ENCODE peak calls at places on chromosomes 11 and 22, in four cellular contexts. R, L, I and J are unnamed samples.
A peak's percentile ranks its signal among the peaks of the same experiment; 100 is the strongest.

GRCh38 chr22:31144223-31144622 is 3.9 kb upstream of the PLA2G3 start:
- DNase-seq in R (peak; percentile 12), L (no peak), I (no peak), J (no peak)

GRCh38 chr11:8267831-8268529 is 4.3 kb upstream of the LMO1 start:
- DNase-seq in R (no peak), L (no peak), I (peak; percentile 41), J (no peak)

GRCh38 chr11:77189588-77190210 is 61.7 kb downstream of the MYO7A start:
- DNase-seq in R (no peak), L (no peak), I (no peak), J (no peak)

GRCh38 chr11:113419426-113420003 is 31.9 kb downstream of the ANKK1 start:
- DNase-seq in R (no peak), L (no peak), I (no peak), J (no peak)

GRCh38 chr22:19106886-19107729 is 15.1 kb downstream of the DGCR2 start:
- DNase-seq in R (no peak), L (no peak), I (no peak), J (no peak)

GRCh38 chr11:69958308-69958707 is 119.8 kb upstream of the ANO1 start:
- DNase-seq in R (peak; percentile 82), L (no peak), I (no peak), J (no peak)

GRCh38 chr11:75031224-75031753 is 42.6 kb downstream of the NEU3 start:
- DNase-seq in R (peak; percentile 92), L (no peak), I (no peak), J (peak; percentile 56)

GRCh38 chr11:85483861-85484260 is 143.3 kb downstream of the DLG2 start:
- DNase-seq in R (no peak), L (no peak), I (no peak), J (peak; percentile 10)

GRCh38 chr11:7600205-7600775 is 73.0 kb downstream of the CYB5R2 start:
- DNase-seq in R (peak; percentile 53), L (peak; percentile 72), I (no peak), J (peak; percentile 14)

GRCh38 chr11:11422291-11423128 is 69.5 kb upstream of the CSNK2A3 start:
- DNase-seq in R (no peak), L (peak; percentile 43), I (no peak), J (no peak)

GRCh38 chr22:36950797-36951590 is 37.6 kb downstream of the CSF2RB start:
- DNase-seq in R (no peak), L (no peak), I (no peak), J (no peak)

GRCh38 chr22:36398602-36399472 is 11.1 kb upstream of the MYH9 start:
- DNase-seq in R (peak; percentile 84), L (no peak), I (no peak), J (no peak)

GRCh38 chr22:30474683-30475424 is 3.0 kb upstream of the SEC14L3 start:
- DNase-seq in R (no peak), L (peak; percentile 37), I (no peak), J (no peak)

GRCh38 chr11:103889679-103890078 is 146.8 kb upstream of the DDI1 start:
- DNase-seq in R (no peak), L (no peak), I (no peak), J (no peak)

GRCh38 chr11:126156814-126157213 is 54.6 kb downstream of the RPUSD4 start:
- DNase-seq in R (no peak), L (no peak), I (no peak), J (no peak)

GRCh38 chr22:27972732-27973698 is 54.0 kb upstream of the PITPNB start:
- DNase-seq in R (no peak), L (no peak), I (no peak), J (no peak)

GRCh38 chr11:67484847-67485311 is 2.1 kb downstream of the AIP start:
- DNase-seq in R (no peak), L (no peak), I (no peak), J (no peak)

GRCh38 chr11:452203-452744 is 2.2 kb downstream of the PTDSS2 start:
- DNase-seq in R (no peak), L (no peak), I (no peak), J (no peak)

GRCh38 chr22:39250131-39250530 is 5.3 kb upstream of the PDGFB start:
- DNase-seq in R (no peak), L (no peak), I (no peak), J (no peak)

GRCh38 chr11:113593698-113594308 is 112.3 kb downstream of the TMPRSS5 start:
- DNase-seq in R (no peak), L (no peak), I (no peak), J (no peak)

GRCh38 chr22:35313311-35314121 is 13.8 kb downstream of the TOM1 start:
- DNase-seq in R (peak; percentile 93), L (peak; percentile 24), I (no peak), J (peak; percentile 75)

GRCh38 chr11:12963789-12964536 is 45.2 kb upstream of the RASSF10 start:
- DNase-seq in R (peak; percentile 66), L (peak; percentile 79), I (peak; percentile 89), J (no peak)

GRCh38 chr22:23281406-23282088 is 101.2 kb downstream of the BCR start:
- DNase-seq in R (peak; percentile 67), L (peak; percentile 88), I (peak; percentile 90), J (no peak)

GRCh38 chr11:57485217-57486007 is 25.1 kb downstream of the RTN4RL2 start:
- DNase-seq in R (no peak), L (no peak), I (no peak), J (peak; percentile 62)

GRCh38 chr11:15347969-15348734 is 233.4 kb downstream of the INSC start:
- DNase-seq in R (no peak), L (no peak), I (no peak), J (no peak)

GRCh38 chr22:30754971-30755759 is 60.5 kb downstream of the OSBP2 start:
- DNase-seq in R (peak; percentile 64), L (peak; percentile 62), I (peak; percentile 32), J (peak; percentile 45)

GRCh38 chr11:76073716-76074115 is 132.6 kb downstream of the WNT11 start:
- DNase-seq in R (no peak), L (no peak), I (no peak), J (peak; percentile 41)

GRCh38 chr22:44739024-44739423 is 13.4 kb upstream of the ARHGAP8 start:
- DNase-seq in R (no peak), L (no peak), I (no peak), J (no peak)

GRCh38 chr22:48592066-48592345 is 1235.7 kb downstream of the BRD1 start:
- DNase-seq in R (no peak), L (no peak), I (no peak), J (no peak)

GRCh38 chr22:20605328-20605727 is 97.9 kb downstream of the MED15 start:
- DNase-seq in R (no peak), L (no peak), I (no peak), J (no peak)

GRCh38 chr11:45079943-45080719 is 66.3 kb upstream of the PRDM11 start:
- DNase-seq in R (no peak), L (peak; percentile 35), I (no peak), J (no peak)

GRCh38 chr22:42202669-42203068 is 67.8 kb downstream of the TCF20 start:
- DNase-seq in R (peak; percentile 43), L (no peak), I (no peak), J (no peak)

GRCh38 chr11:129694538-129694937 is 121.1 kb upstream of the TMEM45B start:
- DNase-seq in R (no peak), L (no peak), I (peak; percentile 18), J (no peak)
- H3K4me3 ChIP-seq in R (no peak overlapping the region), L (no peak overlapping the region), I (no peak overlapping the region), J (no peak overlapping the region)

DNA sequence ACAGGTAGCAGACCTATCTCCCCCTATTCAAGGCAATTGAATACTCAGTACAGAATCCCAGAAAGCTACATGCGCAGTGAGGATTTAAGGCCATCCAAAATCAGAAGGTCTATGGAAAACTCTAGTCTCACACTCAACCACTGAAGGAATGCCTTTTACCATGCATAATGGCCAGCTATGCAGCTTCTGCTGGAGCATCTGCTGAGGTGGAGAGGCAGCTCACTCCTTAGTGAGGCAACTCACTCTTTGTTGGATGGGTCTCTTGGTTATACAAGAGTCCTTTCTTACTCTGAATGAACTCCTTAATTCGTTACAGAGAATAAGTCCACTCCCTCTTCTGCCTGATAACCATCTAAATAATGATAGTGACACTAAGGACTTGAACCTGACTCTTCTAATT is 286.4 kb upstream of the CCDC90B start:
- DNase-seq in R (no peak), L (no peak), I (no peak), J (no peak)
- H3K4me3 ChIP-seq in R (no peak overlapping the region), L (no peak overlapping the region), I (no peak overlapping the region), J (no peak overlapping the region)

DNA sequence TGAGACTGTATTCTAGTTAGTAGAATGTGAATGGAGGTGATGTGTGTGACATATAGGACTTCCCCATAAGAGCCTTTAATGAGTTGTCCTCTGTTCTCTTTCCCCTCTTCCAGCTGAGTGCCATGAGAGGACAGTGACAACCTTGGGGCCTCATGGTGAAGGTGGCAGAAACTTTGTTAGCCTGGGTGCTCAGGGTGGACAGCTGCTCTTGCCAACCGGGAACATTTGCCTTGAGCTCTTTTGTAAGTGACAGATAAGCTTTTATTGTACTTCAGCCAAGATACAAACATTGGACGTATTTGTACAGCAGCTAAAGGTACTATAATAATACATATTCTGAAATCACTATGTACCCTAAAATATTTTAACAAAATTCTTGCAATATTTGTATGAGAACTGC is 33.0 kb upstream of the PLET1 start:
- DNase-seq in R (no peak), L (peak; percentile 55), I (no peak), J (no peak)
- H3K4me3 ChIP-seq in R (no peak overlapping the region), L (no peak overlapping the region), I (no peak overlapping the region), J (no peak overlapping the region)

DNA sequence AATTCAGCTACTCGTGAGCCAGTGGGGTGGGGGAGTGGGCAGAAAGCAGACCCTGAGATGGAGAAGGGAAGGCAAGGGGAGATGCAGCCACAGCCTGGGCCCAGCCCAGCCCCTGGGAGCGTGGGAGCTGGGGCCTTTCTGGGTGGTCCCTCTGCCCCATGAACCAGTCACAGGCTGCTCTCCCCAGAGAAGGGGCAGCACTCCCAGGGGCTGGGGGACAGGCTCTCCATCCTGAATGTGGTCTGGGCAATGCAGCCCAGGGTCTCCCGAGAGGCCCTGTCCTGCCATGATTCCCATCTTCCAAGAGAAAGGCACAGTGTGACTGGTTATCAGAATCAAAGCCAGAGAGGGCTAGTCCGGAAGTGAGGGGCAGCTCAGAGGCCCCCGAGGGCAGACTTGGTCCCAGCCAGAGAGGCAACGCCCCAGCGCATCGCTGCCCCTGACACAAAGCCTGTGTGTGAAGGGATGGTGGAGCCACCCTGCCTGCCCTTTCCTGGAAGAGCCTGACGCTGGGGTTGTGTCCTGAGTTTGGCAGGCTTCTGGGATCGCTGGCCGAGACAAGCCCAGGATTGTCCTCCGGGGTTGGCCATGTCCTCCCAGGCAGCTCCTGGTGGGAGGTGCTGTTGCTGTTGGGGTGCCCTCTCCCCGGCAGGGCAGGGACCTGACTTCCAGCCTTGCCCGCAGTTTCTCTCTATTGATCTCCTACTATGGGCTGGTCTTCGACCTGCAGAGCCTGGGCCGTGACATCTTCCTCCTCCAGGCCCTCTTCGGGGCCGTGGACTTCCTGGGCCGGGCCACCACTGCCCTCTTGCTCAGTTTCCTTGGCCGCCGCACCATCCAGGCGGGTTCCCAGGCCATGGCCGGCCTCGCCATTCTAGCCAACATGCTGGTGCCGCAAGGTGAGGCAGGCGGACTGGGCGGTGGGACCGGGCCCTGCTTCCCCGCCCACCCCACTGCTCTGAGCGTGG is 23.8 kb upstream of the SLC22A12 start:
- DNase-seq in R (no peak), L (no peak), I (peak; percentile 34), J (no peak)
- H3K4me3 ChIP-seq in R (no peak overlapping the region), L (no peak overlapping the region), I (peak overlapping the region; percentile 29), J (no peak overlapping the region)

DNA sequence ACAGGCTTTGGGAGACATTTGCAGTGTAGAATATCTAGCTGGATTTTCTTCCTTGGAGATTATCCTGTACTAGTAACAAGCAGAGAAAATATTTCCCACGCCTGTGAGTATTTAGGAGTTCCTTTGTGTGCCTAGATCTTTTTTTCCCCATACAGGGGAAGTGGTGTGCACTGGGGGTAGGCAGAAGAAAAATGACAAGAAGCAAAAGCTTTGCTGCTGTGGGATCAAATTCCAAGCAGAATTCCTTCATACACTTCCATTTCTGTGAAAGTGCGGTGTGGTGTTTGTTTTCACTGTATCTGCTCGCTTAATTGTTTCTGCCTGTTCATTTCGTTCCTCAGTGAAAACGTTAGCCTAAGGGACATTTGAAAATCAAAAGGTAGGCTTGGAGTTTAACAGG is 47.9 kb downstream of the BLID start:
- DNase-seq in R (no peak), L (no peak), I (no peak), J (no peak)
- H3K4me3 ChIP-seq in R (no peak overlapping the region), L (no peak overlapping the region), I (no peak overlapping the region), J (no peak overlapping the region)